ENCODE peak calls at places on chromosome 6, in four cellular contexts. I, C, S and P are unnamed samples.

GRCh38 chr6:41649596-41649995 is 11.3 kb downstream of the MDFI start:
- DNase-seq in I (no peak), C (no peak), S (no peak), P (no peak)

GRCh38 chr6:45591306-45591705 is 213.6 kb upstream of the SUPT3H start:
- DNase-seq in I (no peak), C (no peak), S (no peak), P (no peak)

GRCh38 chr6:130843575-130844320 is 16.5 kb downstream of the SMLR1 start:
- DNase-seq in I (peak), C (peak), S (peak), P (peak)

GRCh38 chr6:15183979-15184378 is 61.9 kb upstream of the JARID2 start:
- DNase-seq in I (no peak), C (no peak), S (no peak), P (no peak)

GRCh38 chr6:160128879-160129516 is 7.4 kb downstream of the SLC22A1 start:
- DNase-seq in I (no peak), C (no peak), S (no peak), P (no peak)

GRCh38 chr6:100446115-100446921 is 18.4 kb downstream of the SIM1 start:
- DNase-seq in I (peak), C (no peak), S (peak), P (no peak)

GRCh38 chr6:6631053-6631452 is 42.5 kb downstream of the LY86 start:
- DNase-seq in I (no peak), C (no peak), S (no peak), P (no peak)

GRCh38 chr6:28978137-28978491 is 27.0 kb downstream of the ZNF311 start:
- DNase-seq in I (no peak), C (no peak), S (no peak), P (no peak)

GRCh38 chr6:106637718-106638341 is 8.5 kb downstream of the QRSL1 start:
- DNase-seq in I (no peak), C (no peak), S (peak), P (no peak)

GRCh38 chr6:10033223-10033829 is 381.5 kb downstream of the TFAP2A start:
- DNase-seq in I (peak), C (peak), S (no peak), P (peak)

GRCh38 chr6:46606318-46606717 is 46.3 kb downstream of the CYP39A1 start:
- DNase-seq in I (no peak), C (no peak), S (no peak), P (no peak)

GRCh38 chr6:27836080-27836782 is 76.0 kb downstream of the OR2B2 start:
- DNase-seq in I (no peak), C (no peak), S (peak), P (no peak)

GRCh38 chr6:12709116-12709515 is 7.5 kb upstream of the PHACTR1 start:
- DNase-seq in I (no peak), C (no peak), S (no peak), P (no peak)

GRCh38 chr6:99446076-99446475 is 21.0 kb upstream of the PNISR start:
- DNase-seq in I (no peak), C (no peak), S (no peak), P (no peak)

GRCh38 chr6:149449831-149450678 is 34.8 kb downstream of the ZC3H12D start:
- DNase-seq in I (no peak), C (no peak), S (no peak), P (no peak)

GRCh38 chr6:149450679-149451360 is 34.0 kb downstream of the ZC3H12D start:
- DNase-seq in I (peak), C (no peak), S (no peak), P (peak)

GRCh38 chr6:149453597-149454340 is 31.0 kb downstream of the ZC3H12D start:
- DNase-seq in I (no peak), C (no peak), S (no peak), P (no peak)

GRCh38 chr6:149452062-149452939 is 32.5 kb downstream of the ZC3H12D start:
- DNase-seq in I (no peak), C (peak), S (no peak), P (no peak)

DNA sequence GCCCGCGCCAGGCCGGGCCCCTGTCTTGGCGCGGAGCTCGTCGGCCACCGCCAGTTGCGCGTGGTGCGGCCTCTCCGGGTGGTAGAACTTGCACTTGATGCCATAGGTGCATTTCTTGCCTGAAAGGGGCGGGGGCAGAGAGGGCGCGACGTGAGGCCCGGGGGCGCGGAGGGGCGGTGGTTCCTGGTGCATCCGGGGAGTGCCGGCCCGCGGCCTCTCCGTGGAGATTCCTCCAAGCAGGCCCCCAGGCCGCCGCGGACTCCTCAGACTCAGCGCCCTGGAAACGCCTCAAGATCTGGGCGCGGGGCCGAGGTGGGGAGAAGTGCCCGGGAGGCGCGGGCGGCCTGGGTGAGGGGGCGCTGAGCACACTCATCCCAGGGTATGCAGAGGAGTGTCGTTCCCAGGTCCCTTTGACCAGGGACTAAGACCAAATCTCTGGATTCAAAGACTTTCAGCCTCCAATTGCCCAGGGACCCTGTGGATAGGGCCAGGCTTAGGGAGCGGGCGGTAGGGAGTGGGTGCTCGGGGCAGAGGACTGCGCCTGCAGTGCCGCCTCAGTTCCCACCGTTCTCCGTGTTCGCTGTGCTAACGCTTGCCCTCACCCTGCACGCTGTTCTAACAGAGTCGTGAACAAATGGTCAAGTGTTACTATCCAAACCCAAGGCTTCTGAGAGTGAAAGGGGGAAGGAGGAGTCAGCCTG is 33.3 kb downstream of the ZC3H12D start:
- DNase-seq in I (peak), C (no peak), S (no peak), P (peak)
- TF ChIP-seq EZH2 in I (peak), C (no peak), S (peak), P (no peak)

DNA sequence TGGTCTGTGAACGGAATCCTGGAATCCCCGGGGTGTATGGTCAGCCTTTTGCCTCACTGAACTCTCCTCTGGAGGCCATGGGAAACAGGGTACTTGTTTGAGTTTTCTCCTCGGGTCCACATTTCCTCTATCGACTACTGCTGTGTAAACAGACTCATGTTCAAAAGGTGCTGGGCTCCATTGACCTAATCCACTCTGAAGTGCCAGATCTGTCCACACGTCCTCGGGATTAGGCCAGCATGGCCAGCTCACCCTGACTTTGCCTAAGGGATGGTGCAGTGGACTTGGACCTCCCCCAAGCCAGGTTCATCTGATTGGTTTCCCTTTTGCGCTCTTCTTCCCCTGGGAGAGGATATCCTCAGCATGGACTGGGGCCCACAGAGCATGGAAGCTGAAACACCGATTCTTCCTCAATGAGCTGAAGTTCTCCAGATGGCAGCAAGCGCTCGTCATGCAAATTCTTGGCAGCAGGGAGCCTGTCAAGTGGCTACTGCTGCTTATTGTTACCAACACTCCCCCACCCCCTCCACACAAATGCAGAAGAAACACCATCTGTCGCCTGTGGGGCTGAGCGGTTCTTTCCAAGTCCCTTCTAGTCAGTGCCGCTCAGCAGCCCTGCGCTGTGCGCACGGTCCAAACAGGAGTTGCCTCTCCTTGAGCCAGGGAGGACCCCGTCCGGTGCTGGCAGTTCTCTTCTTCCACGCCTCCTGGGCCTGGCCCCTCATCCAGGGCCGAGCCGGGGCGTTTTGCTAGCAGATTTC is 292.6 kb upstream of the MARCKS start:
- DNase-seq in I (peak), C (peak), S (peak), P (peak)
- TF ChIP-seq CTCF in I (peak), C (no peak), S (no peak), P (no peak)

GRCh38 chr6:165661416-165662001 is 1.5 kb downstream of the PDE10A start:
- DNase-seq in I (peak), C (no peak), S (no peak), P (peak)
- TF ChIP-seq EZH2 in I (peak), C (no peak), S (peak), P (peak)

GRCh38 chr6:90478278-90478677 is 108.6 kb downstream of the MAP3K7 start:
- DNase-seq in I (peak), C (no peak), S (no peak), P (peak)
- TF ChIP-seq CTCF in I (peak), C (no peak), S (no peak), P (no peak)